ENCODE peak calls at places on chromosomes 13 and 19, in five cellular contexts. One of them, this sample, is unnamed.

GRCh38 chr13:39023761-39024160 is 14.1 kb downstream of the PROSER1 start:
- DNase-seq in cardiac muscle cell: no peak
- DNase-seq in SJSA1: no peak
- DNase-seq in colonic mucosa: peak
- DNase-seq in T-helper 1 cell: no peak
- DNase-seq in this sample: no peak

GRCh38 chr19:46904114-46905060 is 43.6 kb downstream of the ARHGAP35 start:
- DNase-seq in T-helper 1 cell: no peak
- DNase-seq in colonic mucosa: no peak
- DNase-seq in cardiac muscle cell: no peak
- DNase-seq in SJSA1: peak
- DNase-seq in this sample: no peak

GRCh38 chr19:42024622-42025111 is 30.6 kb upstream of the ATP1A3 start:
- DNase-seq in T-helper 1 cell: no peak
- DNase-seq in cardiac muscle cell: peak
- DNase-seq in colonic mucosa: no peak
- DNase-seq in SJSA1: no peak
- DNase-seq in this sample: no peak

GRCh38 chr19:10896851-10897526 is 25.6 kb downstream of the CARM1 start:
- DNase-seq in T-helper 1 cell: no peak
- DNase-seq in colonic mucosa: peak
- DNase-seq in SJSA1: no peak
- DNase-seq in cardiac muscle cell: no peak
- DNase-seq in this sample: peak

GRCh38 chr13:108342369-108343289 is 73.1 kb downstream of the TNFSF13B start:
- DNase-seq in colonic mucosa: no peak
- DNase-seq in cardiac muscle cell: peak
- DNase-seq in T-helper 1 cell: no peak
- DNase-seq in SJSA1: peak
- DNase-seq in this sample: peak

GRCh38 chr13:53201454-53202225 is 173.0 kb downstream of the OLFM4 start:
- DNase-seq in T-helper 1 cell: no peak
- DNase-seq in colonic mucosa: peak
- DNase-seq in cardiac muscle cell: peak
- DNase-seq in SJSA1: peak
- DNase-seq in this sample: no peak

GRCh38 chr19:9250630-9251029 is at the start of gene OR7E24:
- DNase-seq in T-helper 1 cell: no peak
- DNase-seq in cardiac muscle cell: no peak
- DNase-seq in SJSA1: no peak
- DNase-seq in colonic mucosa: no peak
- DNase-seq in this sample: no peak

GRCh38 chr13:99265162-99265822 is 7.1 kb upstream of the GPR18 start:
- DNase-seq in SJSA1: no peak
- DNase-seq in cardiac muscle cell: no peak
- DNase-seq in colonic mucosa: no peak
- DNase-seq in T-helper 1 cell: no peak
- DNase-seq in this sample: no peak

GRCh38 chr13:28574617-28575142 is 79.8 kb upstream of the FLT1 start:
- DNase-seq in SJSA1: peak
- DNase-seq in cardiac muscle cell: no peak
- DNase-seq in T-helper 1 cell: no peak
- DNase-seq in colonic mucosa: peak
- DNase-seq in this sample: peak

GRCh38 chr13:113109151-113110047 is 3.8 kb downstream of the F7 start:
- DNase-seq in T-helper 1 cell: no peak
- DNase-seq in SJSA1: no peak
- DNase-seq in colonic mucosa: no peak
- DNase-seq in cardiac muscle cell: no peak
- DNase-seq in this sample: no peak

GRCh38 chr19:15303105-15303780 is 29.1 kb downstream of the BRD4 start:
- DNase-seq in SJSA1: peak
- DNase-seq in T-helper 1 cell: no peak
- DNase-seq in cardiac muscle cell: no peak
- DNase-seq in colonic mucosa: no peak
- DNase-seq in this sample: no peak

GRCh38 chr13:106418556-106418955 is 116.9 kb downstream of the EFNB2 start:
- DNase-seq in T-helper 1 cell: no peak
- DNase-seq in SJSA1: no peak
- DNase-seq in cardiac muscle cell: no peak
- DNase-seq in colonic mucosa: no peak
- DNase-seq in this sample: no peak

GRCh38 chr13:27036236-27036981 is 135.2 kb downstream of the USP12 start:
- DNase-seq in SJSA1: peak
- DNase-seq in T-helper 1 cell: no peak
- DNase-seq in colonic mucosa: no peak
- DNase-seq in cardiac muscle cell: no peak
- DNase-seq in this sample: no peak

GRCh38 chr13:91078093-91078679 is 269.3 kb upstream of the MIR17HG start:
- DNase-seq in cardiac muscle cell: peak
- DNase-seq in colonic mucosa: no peak
- DNase-seq in T-helper 1 cell: no peak
- DNase-seq in SJSA1: no peak
- DNase-seq in this sample: no peak

GRCh38 chr13:92952161-92952560 is 274.4 kb upstream of the GPC6 start:
- DNase-seq in colonic mucosa: no peak
- DNase-seq in SJSA1: peak
- DNase-seq in cardiac muscle cell: no peak
- DNase-seq in T-helper 1 cell: no peak
- DNase-seq in this sample: no peak

GRCh38 chr19:3586124-3586626 is 897 bp downstream of the GIPC3 start:
- DNase-seq in cardiac muscle cell: peak
- DNase-seq in SJSA1: no peak
- DNase-seq in colonic mucosa: no peak
- DNase-seq in T-helper 1 cell: peak
- DNase-seq in this sample: no peak

This sample was measured in DMS153.